ENCODE peak calls at places on chromosomes 6 and 20, in five cellular contexts. H is NCI-H1105, W is RPMI7951, E is T follicular helper cell, U is NCI-H1092 treated with DMSO at 0.1 percent for 48 hours. P is an unnamed sample.

GRCh38 chr6:151179321-151179720 is 60.4 kb upstream of the AKAP12 start:
- DNase-seq in H (no peak), W (peak), E (no peak), U (no peak), P (no peak)

GRCh38 chr6:37038297-37039198 is 33.1 kb downstream of the FGD2 start:
- DNase-seq in H (peak), W (no peak), E (no peak), U (peak), P (no peak)

GRCh38 chr20:60136640-60137411 is 178.6 kb downstream of the CDH26 start:
- DNase-seq in H (no peak), W (no peak), E (no peak), U (no peak), P (no peak)

GRCh38 chr20:50415031-50415515 is 95.1 kb upstream of the PTPN1 start:
- DNase-seq in H (no peak), W (no peak), E (no peak), U (no peak), P (no peak)

GRCh38 chr6:42525132-42525531 is 38.7 kb upstream of the UBR2 start:
- DNase-seq in H (no peak), W (no peak), E (no peak), U (no peak), P (no peak)

GRCh38 chr20:7274870-7275269 is 507.4 kb downstream of the BMP2 start:
- DNase-seq in H (no peak), W (no peak), E (no peak), U (no peak), P (no peak)

GRCh38 chr20:61656198-61656597 is 404.1 kb downstream of the CDH4 start:
- DNase-seq in H (no peak), W (no peak), E (no peak), U (no peak), P (no peak)

GRCh38 chr6:122712864-122713612 is 66.5 kb upstream of the FABP7 start:
- DNase-seq in H (no peak), W (no peak), E (no peak), U (no peak), P (no peak)

GRCh38 chr20:24379116-24379927 is 90.1 kb upstream of the SYNDIG1 start:
- DNase-seq in H (no peak), W (peak), E (no peak), U (no peak), P (no peak)

GRCh38 chr20:48846516-48847492 is 19.0 kb upstream of the PREX1 start:
- DNase-seq in H (no peak), W (no peak), E (no peak), U (no peak), P (no peak)

GRCh38 chr6:79570129-79570801 is 33.0 kb upstream of the LCA5 start:
- DNase-seq in H (peak), W (no peak), E (no peak), U (peak), P (no peak)

GRCh38 chr6:4567141-4567540 is 209.1 kb upstream of the CDYL start:
- DNase-seq in H (no peak), W (peak), E (no peak), U (no peak), P (no peak)

GRCh38 chr20:58524814-58525213 is 9.6 kb upstream of the APCDD1L start:
- DNase-seq in H (no peak), W (peak), E (no peak), U (no peak), P (no peak)

GRCh38 chr6:142900467-142900961 is 44.5 kb downstream of the HIVEP2 start:
- DNase-seq in H (no peak), W (peak), E (peak), U (no peak), P (no peak)

GRCh38 chr6:40409716-40410397 is 177.3 kb downstream of the LRFN2 start:
- DNase-seq in H (no peak), W (no peak), E (no peak), U (no peak), P (no peak)

GRCh38 chr6:72365773-72366172 is 256.1 kb upstream of the KCNQ5 start:
- DNase-seq in H (no peak), W (no peak), E (no peak), U (no peak), P (no peak)

GRCh38 chr20:47191074-47191673 is 165.3 kb downstream of the ZMYND8 start:
- DNase-seq in H (no peak), W (peak), E (no peak), U (no peak), P (no peak)

GRCh38 chr20:45469336-45470261 is at the start of gene WFDC2:
- DNase-seq in H (peak), W (no peak), E (no peak), U (peak), P (no peak)

GRCh38 chr6:3844097-3844463 is 5.1 kb upstream of the FAM50B start:
- DNase-seq in H (no peak), W (peak), E (no peak), U (no peak), P (no peak)

GRCh38 chr20:16601019-16601418 is 27.8 kb upstream of the KIF16B start:
- DNase-seq in H (no peak), W (no peak), E (no peak), U (no peak), P (no peak)

GRCh38 chr6:15675537-15676170 is 12.8 kb upstream of the DTNBP1 start:
- DNase-seq in H (no peak), W (peak), E (no peak), U (no peak), P (no peak)

GRCh38 chr6:108423982-108424695 is 129.3 kb downstream of the AFG1L start:
- DNase-seq in H (no peak), W (no peak), E (no peak), U (no peak), P (no peak)

GRCh38 chr6:129583864-129584263 is 126.1 kb downstream of the ARHGAP18 start:
- DNase-seq in H (no peak), W (no peak), E (no peak), U (no peak), P (no peak)

GRCh38 chr6:160069050-160069454 is 52.6 kb upstream of the SLC22A1 start:
- DNase-seq in H (no peak), W (no peak), E (no peak), U (no peak), P (no peak)

GRCh38 chr6:125597411-125598253 is 151.8 kb upstream of the HEY2 start:
- DNase-seq in H (peak), W (no peak), E (no peak), U (peak), P (no peak)

GRCh38 chr6:157670466-157671186 is 152.4 kb upstream of the SNX9 start:
- DNase-seq in H (no peak), W (no peak), E (no peak), U (no peak), P (peak)

GRCh38 chr6:946546-946945 is 253.6 kb upstream of the EXOC2 start:
- DNase-seq in H (no peak), W (peak), E (no peak), U (no peak), P (no peak)

GRCh38 chr6:68911334-68911733 is 276.3 kb downstream of the ADGRB3 start:
- DNase-seq in H (no peak), W (no peak), E (no peak), U (no peak), P (no peak)

GRCh38 chr20:63696311-63696627 is 183 bp upstream of the TNFRSF6B start:
- DNase-seq in H (no peak), W (no peak), E (no peak), U (no peak), P (peak)